ENCODE peak calls at places on chromosomes 16 and 17, in six cellular contexts. O, S, Y, T, W and X are unnamed samples.

GRCh38 chr17:71900830-71901229 is 220.0 kb upstream of the SOX9 start:
- DNase-seq in O (no peak), Y (peak), S (no peak), T (no peak), W (no peak), X (no peak)

GRCh38 chr16:31508706-31509523 is 724 bp upstream of the RUSF1 start:
- DNase-seq in W (no peak), O (peak), T (no peak), Y (no peak), S (no peak), X (peak)

GRCh38 chr16:51431517-51432241 is 280.6 kb upstream of the SALL1 start:
- DNase-seq in T (no peak), S (peak), Y (no peak), W (no peak), O (no peak), X (no peak)

GRCh38 chr16:81600275-81600674 is 155.7 kb downstream of the CMIP start:
- DNase-seq in T (no peak), Y (no peak), W (no peak), S (peak), O (no peak), X (peak)

GRCh38 chr16:19660432-19660831 is 57.6 kb downstream of the KNOP1 start:
- DNase-seq in Y (no peak), T (no peak), S (no peak), O (no peak), W (no peak), X (no peak)

GRCh38 chr17:7897773-7898172 is 9.2 kb downstream of the CHD3 start:
- DNase-seq in O (peak), Y (no peak), W (no peak), S (peak), T (no peak), X (no peak)

GRCh38 chr16:24036614-24037013 is 200.8 kb downstream of the PRKCB start:
- DNase-seq in W (peak), Y (peak), O (peak), T (no peak), S (peak), X (peak)

GRCh38 chr17:28228109-28228840 is 90.7 kb upstream of the TMEM97 start:
- DNase-seq in S (peak), Y (no peak), T (no peak), W (peak), O (no peak), X (peak)

GRCh38 chr17:50845260-50846147 is 10.1 kb downstream of the WFIKKN2 start:
- DNase-seq in W (no peak), Y (no peak), T (no peak), O (no peak), S (no peak), X (peak)

GRCh38 chr17:64174686-64175456 is 44.9 kb upstream of the ERN1 start:
- DNase-seq in S (no peak), Y (no peak), T (no peak), W (no peak), O (no peak), X (no peak)

GRCh38 chr16:78962457-78962929 is 638.0 kb downstream of the MAF start:
- DNase-seq in O (no peak), S (no peak), T (peak), W (no peak), Y (no peak), X (no peak)

GRCh38 chr16:86635181-86635580 is 56.8 kb downstream of the FOXL1 start:
- DNase-seq in W (no peak), S (no peak), T (no peak), O (no peak), Y (no peak), X (no peak)

GRCh38 chr17:32253117-32253611 is 12.5 kb upstream of the RHBDL3 start:
- DNase-seq in S (peak), T (no peak), O (peak), W (peak), Y (peak), X (peak)

GRCh38 chr17:32241521-32242094 is 24.0 kb upstream of the RHBDL3 start:
- DNase-seq in Y (no peak), O (no peak), W (no peak), T (no peak), S (no peak), X (no peak)

GRCh38 chr16:14151256-14152030 is 80.3 kb downstream of the MRTFB start:
- DNase-seq in S (no peak), T (no peak), W (no peak), O (no peak), Y (no peak), X (no peak)

GRCh38 chr16:55207679-55208294 is 116.2 kb upstream of the IRX6 start:
- DNase-seq in O (no peak), Y (no peak), W (no peak), T (no peak), S (peak), X (peak)

GRCh38 chr16:73093146-73094144 is 45.5 kb upstream of the ZFHX3 start:
- DNase-seq in W (no peak), T (no peak), O (no peak), S (peak), Y (no peak), X (no peak)

GRCh38 chr16:81263470-81264200 is 25.1 kb downstream of the BCO1 start:
- DNase-seq in W (no peak), O (no peak), S (no peak), T (no peak), Y (no peak), X (peak)

GRCh38 chr17:45363498-45363897 is 46.7 kb upstream of the MAP3K14 start:
- DNase-seq in O (no peak), S (no peak), T (no peak), Y (no peak), W (no peak), X (no peak)

GRCh38 chr17:78999056-78999768 is 10.4 kb downstream of the CANT1 start:
- DNase-seq in O (no peak), Y (no peak), S (peak), W (no peak), T (no peak), X (no peak)

GRCh38 chr17:56928586-56928985 is 14.7 kb upstream of the TRIM25 start:
- DNase-seq in Y (no peak), S (no peak), O (no peak), W (no peak), T (no peak), X (no peak)

DNA sequence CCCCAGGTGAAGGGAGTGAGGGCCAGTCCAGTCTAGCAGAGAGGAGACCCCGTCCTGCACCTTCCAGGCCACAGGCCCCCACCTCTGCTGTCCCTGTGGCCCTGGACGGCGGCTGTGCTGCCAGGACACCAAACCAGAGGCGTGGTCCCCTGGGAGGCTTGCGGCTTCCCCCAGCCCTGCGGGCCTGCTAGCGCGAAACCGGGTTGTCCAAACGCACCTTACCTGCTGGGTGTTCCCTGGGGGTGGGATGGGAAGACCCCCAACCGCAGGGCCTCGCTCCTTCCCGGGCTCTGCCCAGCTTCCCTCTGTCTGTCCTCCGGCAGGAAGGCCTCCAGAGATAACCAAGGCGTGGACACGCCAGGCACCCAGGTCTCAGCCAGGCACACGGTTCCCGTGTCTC is 19.6 kb upstream of the CACNA1H start:
- DNase-seq in O (no peak), Y (no peak), T (no peak), W (no peak), S (no peak), X (no peak)
- TF ChIP-seq JUND in O (no peak), Y (no peak), T (no peak), W (no peak), S (no peak), X (no peak)

DNA sequence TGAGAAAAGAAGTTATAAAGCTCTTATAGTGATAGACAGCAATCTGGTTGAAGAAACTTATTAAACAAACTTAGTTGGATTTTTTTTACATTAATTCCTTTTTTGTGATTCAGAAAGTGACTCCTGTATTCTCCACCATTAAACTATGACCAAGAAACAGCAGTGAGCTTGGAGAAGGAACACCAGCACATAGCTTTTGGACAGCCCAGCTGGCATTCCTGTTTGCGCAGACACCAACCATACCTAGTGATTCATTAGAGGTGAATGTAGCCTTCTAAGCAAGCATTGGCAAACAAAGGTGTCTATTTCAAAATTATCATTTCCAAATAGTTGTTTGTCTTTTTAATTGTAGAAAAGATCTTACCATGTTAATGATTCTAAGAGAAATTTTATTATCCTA is 94.4 kb downstream of the STXBP4 start:
- DNase-seq in W (no peak), O (no peak), S (no peak), T (no peak), Y (no peak), X (no peak)
- TF ChIP-seq JUND in W (no peak), O (no peak), S (no peak), T (no peak), Y (no peak), X (no peak)

GRCh38 chr16:84355149-84355548 is 13.2 kb upstream of the ATP2C2 start:
- DNase-seq in O (no peak), T (no peak), Y (no peak), W (no peak), S (no peak), X (no peak)

GRCh38 chr16:84356176-84356575 is 12.2 kb upstream of the ATP2C2 start:
- DNase-seq in S (no peak), Y (no peak), O (no peak), T (no peak), W (no peak), X (no peak)

GRCh38 chr16:84358601-84359295 is 9.6 kb upstream of the ATP2C2 start:
- DNase-seq in S (no peak), W (no peak), O (no peak), T (no peak), Y (no peak), X (no peak)

GRCh38 chr16:84356591-84357116 is 11.7 kb upstream of the ATP2C2 start:
- DNase-seq in Y (no peak), O (no peak), T (no peak), W (no peak), S (no peak), X (peak)

GRCh38 chr16:84357191-84357651 is 11.1 kb upstream of the ATP2C2 start:
- DNase-seq in Y (no peak), O (no peak), T (no peak), S (no peak), W (no peak), X (no peak)
- TF ChIP-seq JUND in Y (no peak), O (no peak), T (no peak), S (no peak), W (no peak), X (no peak)

GRCh38 chr16:2328428-2328827 is 12.1 kb downstream of the ABCA3 start:
- DNase-seq in T (no peak), Y (no peak), S (no peak), W (no peak), O (no peak), X (no peak)
- TF ChIP-seq JUND in T (no peak), Y (no peak), S (no peak), W (no peak), O (no peak), X (no peak)

GRCh38 chr17:1340371-1340770 is 59.7 kb downstream of the YWHAE start:
- DNase-seq in T (no peak), W (no peak), S (no peak), Y (no peak), O (no peak), X (no peak)
- TF ChIP-seq JUND in T (no peak), W (no peak), S (no peak), Y (no peak), O (no peak), X (no peak)

GRCh38 chr17:77687921-77688320 is 270.6 kb upstream of the TNRC6C start:
- DNase-seq in Y (no peak), W (no peak), T (no peak), O (no peak), S (no peak), X (no peak)

GRCh38 chr17:77688369-77688768 is 270.1 kb upstream of the TNRC6C start:
- DNase-seq in S (no peak), O (no peak), W (no peak), Y (no peak), T (no peak), X (no peak)

GRCh38 chr17:77691216-77692085 is 267.1 kb upstream of the TNRC6C start:
- DNase-seq in W (no peak), O (no peak), S (peak), T (no peak), Y (no peak), X (no peak)

GRCh38 chr17:77692571-77693161 is 265.8 kb upstream of the TNRC6C start:
- DNase-seq in S (no peak), O (no peak), Y (no peak), T (no peak), W (no peak), X (no peak)

DNA sequence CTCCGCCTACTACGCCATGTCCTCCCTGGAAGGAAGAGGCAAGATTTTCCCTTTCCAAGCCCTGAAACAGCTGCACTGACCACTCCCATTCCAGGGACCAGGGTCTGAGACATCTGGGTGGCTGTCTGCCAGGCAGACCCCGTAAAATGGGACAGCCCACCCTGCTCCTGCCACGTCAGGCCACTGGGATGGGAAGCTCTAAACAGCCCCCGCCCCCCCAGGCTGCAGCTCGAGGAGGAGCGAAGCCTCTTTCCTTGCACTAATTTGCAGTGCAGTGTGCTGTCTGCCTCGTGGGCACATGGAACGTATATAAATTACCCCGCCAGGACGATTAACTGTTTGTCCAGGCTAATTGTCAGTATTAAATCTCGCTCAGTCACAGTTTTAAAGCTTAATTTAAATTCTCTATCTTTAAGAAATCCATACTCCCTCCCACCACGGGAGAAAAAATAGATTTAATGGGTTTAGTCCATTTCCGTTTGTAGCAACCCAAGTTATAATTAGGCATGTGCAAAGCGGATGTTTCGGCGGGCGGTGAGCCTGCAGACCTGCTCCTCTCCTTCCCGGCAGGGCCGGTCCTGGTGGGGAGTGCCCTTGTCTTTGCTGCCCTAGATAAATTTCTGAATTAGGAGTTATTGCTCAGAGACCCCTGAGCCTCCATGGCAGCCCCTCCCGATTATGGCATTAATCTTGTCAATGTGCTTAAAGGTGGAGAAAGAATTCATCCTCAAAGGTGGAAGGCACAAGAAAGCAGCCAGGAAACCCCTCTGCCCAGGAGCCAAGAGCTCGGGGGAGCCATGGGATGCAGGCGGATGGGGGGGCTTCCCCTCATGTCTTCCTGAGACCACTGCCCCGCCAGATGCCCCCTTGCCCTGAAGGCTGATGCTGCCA is 268.0 kb upstream of the TNRC6C start:
- DNase-seq in S (peak), Y (no peak), T (no peak), O (no peak), W (no peak), X (no peak)
- TF ChIP-seq JUND in S (no peak), Y (no peak), T (no peak), O (no peak), W (no peak), X (no peak)

GRCh38 chr17:59725691-59726090 is 18.2 kb downstream of the VMP1 start:
- DNase-seq in O (no peak), W (no peak), S (no peak), T (no peak), Y (no peak), X (no peak)
- TF ChIP-seq JUND in O (no peak), W (no peak), S (no peak), T (no peak), Y (no peak), X (no peak)

GRCh38 chr17:40878044-40878443 is 7.0 kb downstream of the KRT20 start:
- DNase-seq in O (no peak), Y (no peak), T (no peak), S (no peak), W (no peak), X (no peak)

GRCh38 chr17:40883960-40884359 is 1.1 kb downstream of the KRT20 start:
- DNase-seq in Y (no peak), W (no peak), T (no peak), S (no peak), O (no peak), X (no peak)

GRCh38 chr17:40883031-40883430 is 2.0 kb downstream of the KRT20 start:
- DNase-seq in T (no peak), O (no peak), S (no peak), Y (no peak), W (no peak), X (no peak)

GRCh38 chr17:40873801-40874200 is 6.8 kb upstream of the KRT12 start:
- DNase-seq in W (no peak), S (no peak), O (no peak), Y (no peak), T (no peak), X (no peak)

DNA sequence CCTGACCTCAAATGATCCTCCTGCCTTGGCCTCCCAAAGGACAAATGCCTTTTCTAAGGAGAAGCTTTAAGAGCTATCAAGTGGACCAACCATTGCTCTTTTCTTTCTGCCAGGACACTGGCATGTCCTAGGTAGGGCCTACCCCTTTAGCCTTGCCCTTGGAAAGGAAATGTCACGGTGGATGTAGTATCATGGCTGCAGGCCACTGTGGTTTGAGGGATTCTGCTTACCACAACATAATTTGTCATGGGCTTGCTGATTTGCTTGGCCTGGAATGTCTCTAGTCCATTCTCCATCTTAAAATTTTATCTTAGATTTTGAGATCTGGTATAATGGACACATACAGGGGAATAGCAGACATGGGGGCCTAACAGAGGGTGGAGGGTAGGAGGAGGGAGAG is 6.0 kb downstream of the KRT20 start:
- DNase-seq in T (no peak), S (no peak), Y (no peak), O (no peak), W (no peak), X (no peak)
- TF ChIP-seq JUND in T (no peak), S (no peak), Y (no peak), O (no peak), W (no peak), X (no peak)

GRCh38 chr16:70809392-70810060 is 8.6 kb upstream of the VAC14 start:
- DNase-seq in W (no peak), O (no peak), Y (no peak), S (no peak), T (no peak), X (no peak)
- TF ChIP-seq JUND in W (no peak), O (no peak), Y (no peak), S (no peak), T (no peak), X (no peak)

GRCh38 chr17:19238167-19238505 is 970 bp downstream of the EPN2 start:
- DNase-seq in S (peak), W (peak), T (no peak), O (peak), Y (no peak), X (peak)
- TF ChIP-seq JUND in S (no peak), W (no peak), T (no peak), O (no peak), Y (no peak), X (no peak)